ENCODE peak calls at places on chromosomes 2 and 18, in four cellular contexts. M is ureter, Z is iPS-NIHi11, O is NCI-H446. K is an unnamed sample.

GRCh38 chr2:26892916-26893524 is 45.1 kb downstream of the DPYSL5 start:
- DNase-seq in O (no peak), M (no peak), Z (no peak), K (peak)

GRCh38 chr2:237878321-237879057 is 19.1 kb downstream of the RAMP1 start:
- DNase-seq in Z (peak), O (no peak), M (no peak), K (no peak)

GRCh38 chr2:112150447-112150846 is 12.3 kb downstream of the FBLN7 start:
- DNase-seq in Z (no peak), M (no peak), O (no peak), K (no peak)

GRCh38 chr2:164792316-164793127 is 49.1 kb downstream of the COBLL1 start:
- DNase-seq in O (no peak), M (no peak), Z (no peak), K (no peak)

GRCh38 chr18:2515908-2516625 is 55.2 kb downstream of the METTL4 start:
- DNase-seq in Z (no peak), M (no peak), O (no peak), K (no peak)

GRCh38 chr2:144886847-144887246 is 366.9 kb upstream of the ZEB2 start:
- DNase-seq in O (peak), M (peak), Z (no peak), K (no peak)

GRCh38 chr18:46324087-46324486 is 219.9 kb downstream of the HAUS1 start:
- DNase-seq in M (no peak), O (no peak), Z (no peak), K (no peak)

GRCh38 chr18:53991202-53991601 is 233.3 kb downstream of the MBD2 start:
- DNase-seq in M (no peak), O (no peak), Z (no peak), K (no peak)

GRCh38 chr2:57720728-57721627 is 325.6 kb upstream of the VRK2 start:
- DNase-seq in O (peak), Z (peak), M (peak), K (peak)

GRCh38 chr18:2400701-2401191 is 170.6 kb downstream of the METTL4 start:
- DNase-seq in O (no peak), M (no peak), Z (no peak), K (no peak)

GRCh38 chr2:168518555-168519066 is 62.5 kb downstream of the CERS6 start:
- DNase-seq in M (no peak), Z (peak), O (no peak), K (peak)

GRCh38 chr2:111671426-111672150 is 212.4 kb downstream of the ANAPC1 start:
- DNase-seq in O (no peak), M (peak), Z (no peak), K (no peak)

GRCh38 chr2:45330617-45331016 is 280.4 kb downstream of the SRBD1 start:
- DNase-seq in M (no peak), O (no peak), Z (no peak), K (no peak)

GRCh38 chr2:112541315-112542122 is 746 bp upstream of the POLR1B start:
- DNase-seq in M (peak), O (peak), Z (peak), K (peak)

GRCh38 chr2:240183370-240184197 is 43.1 kb upstream of the OTOS start:
- DNase-seq in Z (no peak), O (no peak), M (no peak), K (peak)

GRCh38 chr2:1306029-1306686 is 107.1 kb upstream of the TPO start:
- DNase-seq in M (no peak), Z (no peak), O (no peak), K (peak)

GRCh38 chr2:215188078-215188477 is 49.7 kb upstream of the ABCA12 start:
- DNase-seq in Z (no peak), M (no peak), O (no peak), K (no peak)

GRCh38 chr2:88753833-88754584 is 62.5 kb downstream of the RPIA start:
- DNase-seq in M (no peak), Z (no peak), O (no peak), K (no peak)

GRCh38 chr18:44213288-44213687 is 467.4 kb upstream of the SETBP1 start:
- DNase-seq in O (no peak), Z (no peak), M (no peak), K (no peak)

GRCh38 chr2:172783091-172783898 is 47.6 kb downstream of the RAPGEF4 start:
- DNase-seq in M (peak), O (no peak), Z (peak), K (no peak)

GRCh38 chr18:53937037-53937436 is 287.4 kb downstream of the MBD2 start:
- DNase-seq in Z (no peak), M (no peak), O (no peak), K (no peak)

GRCh38 chr2:54106631-54107454 is 8.6 kb upstream of the ACYP2 start:
- DNase-seq in O (peak), M (peak), Z (peak), K (peak)

GRCh38 chr2:171595896-171596295 is 73.6 kb downstream of the CYBRD1 start:
- DNase-seq in M (no peak), Z (no peak), O (no peak), K (no peak)

GRCh38 chr2:147214900-147215299 is 629.9 kb upstream of the ACVR2A start:
- DNase-seq in O (peak), Z (no peak), M (no peak), K (peak)

GRCh38 chr2:9003366-9003615 is 193 bp downstream of the MBOAT2 start:
- DNase-seq in O (no peak), Z (no peak), M (no peak), K (no peak)

GRCh38 chr2:205654878-205655601 is 27.3 kb upstream of the NRP2 start:
- DNase-seq in Z (no peak), O (no peak), M (no peak), K (no peak)

GRCh38 chr2:231526341-231527090 is 3.7 kb downstream of the NMUR1 start:
- DNase-seq in Z (no peak), M (no peak), O (no peak), K (no peak)

GRCh38 chr2:1791670-1792069 is 47.4 kb upstream of the PXDN start:
- DNase-seq in M (no peak), O (no peak), Z (no peak), K (no peak)

GRCh38 chr2:37775908-37776250 is 104.4 kb upstream of the CDC42EP3 start:
- DNase-seq in M (no peak), Z (peak), O (no peak), K (no peak)

GRCh38 chr2:27798948-27799645 is 27.6 kb downstream of the MRPL33 start:
- DNase-seq in O (no peak), M (no peak), Z (peak), K (no peak)

GRCh38 chr18:75269140-75269676 is 58.6 kb downstream of the TSHZ1 start:
- DNase-seq in M (no peak), Z (no peak), O (no peak), K (peak)

GRCh38 chr18:75029456-75029855 is 179.5 kb downstream of the PTGR3 start:
- DNase-seq in M (no peak), Z (no peak), O (no peak), K (no peak)

GRCh38 chr2:62216616-62217015 is 20.7 kb downstream of the B3GNT2 start:
- DNase-seq in Z (no peak), O (no peak), M (no peak), K (no peak)

GRCh38 chr2:85577386-85578242 is at the start of gene VAMP8:
- DNase-seq in O (no peak), Z (peak), M (peak), K (no peak)

GRCh38 chr2:162582357-162582798 is 238.4 kb downstream of the GCA start:
- DNase-seq in O (no peak), Z (peak), M (peak), K (no peak)

GRCh38 chr2:108447947-108448677 is 894 bp upstream of the GCC2 start:
- DNase-seq in O (no peak), Z (peak), M (no peak), K (no peak)

GRCh38 chr18:48402953-48403352 is 6.2 kb downstream of the ZBTB7C start:
- DNase-seq in M (no peak), Z (no peak), O (no peak), K (no peak)

GRCh38 chr2:191115391-191115790 is 35.4 kb downstream of the STAT4 start:
- DNase-seq in M (no peak), O (no peak), Z (no peak), K (no peak)